ENCODE peak calls at places on chromosomes 7 and 10, in seven cellular contexts. W is neural progenitor cell, C is hepatocyte, R is PC-3, O is GM23338, H is MM.1S, N is HCT116. I is an unnamed sample.

GRCh38 chr7:149772821-149773425 is 465 bp downstream of the ZNF467 start:
- DNase-seq in W (peak; percentile 60), C (peak; percentile 61), R (peak; percentile 4), O (peak; percentile 48), H (peak; percentile 45), N (no peak), I (peak; percentile 27)

GRCh38 chr10:92076722-92077121 is 153.2 kb downstream of the BTAF1 start:
- DNase-seq in W (no peak), C (no peak), R (peak; percentile 49), O (no peak), H (no peak), N (no peak), I (no peak)

GRCh38 chr7:45217358-45217757 is 59.8 kb downstream of the RAMP3 start:
- DNase-seq in W (peak; percentile 56), C (peak; percentile 22), R (peak; percentile 46), O (no peak), H (no peak), N (no peak), I (no peak)

GRCh38 chr10:33542747-33543505 is 208.5 kb upstream of the NRP1 start:
- DNase-seq in W (no peak), C (no peak), R (peak; percentile 96), O (no peak), H (no peak), N (no peak), I (peak; percentile 56)

GRCh38 chr10:51960494-51960895 is 261.1 kb upstream of the CSTF2T start:
- DNase-seq in W (peak; percentile 67), C (peak; percentile 76), R (peak; percentile 89), O (peak; percentile 81), H (peak; percentile 64), N (peak; percentile 10), I (peak; percentile 84)

GRCh38 chr7:95608344-95609173 is 12.2 kb upstream of the PDK4 start:
- DNase-seq in W (peak; percentile 3), C (peak; percentile 95), R (peak; percentile 94), O (peak; percentile 74), H (peak; percentile 88), N (peak; percentile 60), I (peak; percentile 96)

GRCh38 chr7:47988496-47989386 is 9.3 kb upstream of the HUS1 start:
- DNase-seq in W (no peak), C (no peak), R (peak; percentile 14), O (peak; percentile 39), H (peak; percentile 23), N (no peak), I (peak; percentile 44)

GRCh38 chr10:20593649-20594048 is 303.5 kb downstream of the NEBL start:
- DNase-seq in W (no peak), C (no peak), R (no peak), O (peak; percentile 16), H (no peak), N (no peak), I (no peak)

GRCh38 chr10:98208925-98209324 is 59.1 kb downstream of the LOXL4 start:
- DNase-seq in W (no peak), C (no peak), R (no peak), O (no peak), H (no peak), N (no peak), I (peak; percentile 6)

GRCh38 chr7:98252655-98253054 is 623 bp upstream of the TECPR1 start:
- DNase-seq in W (no peak), C (no peak), R (no peak), O (no peak), H (no peak), N (no peak), I (peak; percentile 49)

GRCh38 chr10:71093531-71093930 is 118.8 kb upstream of the UNC5B start:
- DNase-seq in W (no peak), C (no peak), R (no peak), O (no peak), H (no peak), N (no peak), I (no peak)

GRCh38 chr7:51665045-51665785 is 348.6 kb upstream of the COBL start:
- DNase-seq in W (no peak), C (no peak), R (no peak), O (no peak), H (no peak), N (no peak), I (no peak)

GRCh38 chr10:88196298-88196697 is 332.9 kb downstream of the PTEN start:
- DNase-seq in W (no peak), C (peak; percentile 27), R (no peak), O (no peak), H (no peak), N (no peak), I (peak; percentile 28)

GRCh38 chr10:119165171-119166110 is at the start of gene SFXN4:
- DNase-seq in W (peak; percentile 67), C (peak; percentile 87), R (peak; percentile 56), O (peak; percentile 67), H (peak; percentile 80), N (peak; percentile 44), I (peak; percentile 89)

GRCh38 chr10:132786529-132787252 is 744 bp upstream of the NKX6-2 start:
- DNase-seq in W (peak; percentile 53), C (no peak), R (no peak), O (no peak), H (no peak), N (no peak), I (no peak)

GRCh38 chr10:132786279-132786528 is 257 bp upstream of the NKX6-2 start:
- DNase-seq in W (no peak), C (no peak), R (no peak), O (no peak), H (no peak), N (no peak), I (no peak)

GRCh38 chr10:132784582-132785432 is 1.1 kb downstream of the NKX6-2 start:
- DNase-seq in W (peak; percentile 56), C (no peak), R (no peak), O (peak; percentile 75), H (no peak), N (no peak), I (no peak)

GRCh38 chr10:132783865-132784581 is 1.9 kb downstream of the NKX6-2 start:
- DNase-seq in W (peak; percentile 42), C (no peak), R (no peak), O (peak; percentile 56), H (no peak), N (no peak), I (no peak)

DNA sequence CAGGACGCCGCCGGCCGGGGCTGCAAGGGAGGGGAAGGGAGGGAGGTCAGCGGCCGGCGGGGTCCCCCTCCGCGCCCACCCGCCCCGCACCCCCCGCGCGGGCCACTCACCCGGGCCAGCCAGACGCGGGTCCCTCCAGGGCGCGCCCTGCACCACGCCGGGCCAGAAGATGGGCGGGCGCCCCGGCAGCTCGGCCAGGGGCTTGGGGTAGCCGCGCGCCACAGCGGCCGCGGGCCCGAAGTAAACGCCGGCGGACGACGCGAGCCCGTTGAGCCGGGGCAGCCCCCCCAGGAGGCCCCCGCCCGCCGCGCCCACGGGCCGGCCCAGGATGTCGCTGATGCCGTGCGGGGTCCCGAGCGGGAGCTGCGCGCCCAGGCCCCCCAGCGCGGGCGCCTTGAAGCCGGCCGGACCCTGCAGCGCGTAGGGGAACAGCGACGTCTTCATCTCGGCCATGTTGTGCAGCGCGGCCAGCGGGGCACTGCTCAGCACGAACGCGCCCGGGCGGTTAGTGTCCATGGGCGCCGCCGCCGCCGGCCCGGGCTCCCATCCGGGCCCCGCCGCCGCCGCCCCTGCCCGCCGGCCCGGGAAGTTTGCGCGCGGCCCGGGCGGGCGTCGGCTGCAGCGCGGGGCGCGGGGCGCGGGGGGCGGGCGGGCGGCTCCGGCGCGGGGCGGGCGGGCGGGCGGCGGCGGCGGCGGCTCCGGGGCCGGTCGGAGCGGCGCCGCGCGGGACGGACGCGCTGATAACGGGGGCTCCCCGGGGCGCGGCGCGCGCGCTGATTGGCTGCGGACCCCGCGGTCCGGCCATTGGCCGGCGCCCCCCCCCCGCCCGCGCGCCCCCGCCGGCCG is at the start of gene NKX6-2:
- DNase-seq in W (peak; percentile 70), C (no peak), R (no peak), O (peak; percentile 61), H (no peak), N (no peak), I (peak; percentile 48)
- TF ChIP-seq EZH2 in W (no peak), C (no peak), R (no peak), O (peak; percentile 77), H (no peak), N (no peak), I (no peak)

GRCh38 chr10:102509387-102509786 is 5.6 kb downstream of the SUFU start:
- DNase-seq in W (no peak), C (no peak), R (peak; percentile 73), O (no peak), H (no peak), N (no peak), I (peak; percentile 84)

GRCh38 chr10:102504976-102505300 is 1.2 kb downstream of the SUFU start:
- DNase-seq in W (no peak), C (no peak), R (no peak), O (no peak), H (no peak), N (no peak), I (peak; percentile 49)

GRCh38 chr10:102505462-102506115 is 1.8 kb downstream of the SUFU start:
- DNase-seq in W (peak; percentile 17), C (no peak), R (no peak), O (no peak), H (no peak), N (no peak), I (no peak)

GRCh38 chr10:102508506-102508905 is 4.7 kb downstream of the SUFU start:
- DNase-seq in W (peak; percentile 26), C (no peak), R (no peak), O (no peak), H (no peak), N (no peak), I (no peak)

GRCh38 chr10:102507521-102507920 is 3.7 kb downstream of the SUFU start:
- DNase-seq in W (no peak), C (no peak), R (peak; percentile 16), O (no peak), H (no peak), N (no peak), I (no peak)
- TF ChIP-seq EZH2phosphoT487 in W (no peak), C (no peak), R (no peak), O (no peak), H (no peak), N (no peak), I (no peak)

GRCh38 chr10:1661416-1661815 is 75.9 kb downstream of the ADARB2 start:
- DNase-seq in W (no peak), C (no peak), R (no peak), O (no peak), H (no peak), N (no peak), I (no peak)

GRCh38 chr10:1660815-1661214 is 76.5 kb downstream of the ADARB2 start:
- DNase-seq in W (no peak), C (no peak), R (no peak), O (no peak), H (no peak), N (no peak), I (no peak)

GRCh38 chr10:1661861-1662260 is 75.5 kb downstream of the ADARB2 start:
- DNase-seq in W (no peak), C (no peak), R (no peak), O (no peak), H (no peak), N (no peak), I (no peak)

GRCh38 chr10:1663226-1663625 is 74.1 kb downstream of the ADARB2 start:
- DNase-seq in W (no peak), C (no peak), R (no peak), O (no peak), H (no peak), N (no peak), I (no peak)

GRCh38 chr10:1662361-1663025 is 74.8 kb downstream of the ADARB2 start:
- DNase-seq in W (no peak), C (no peak), R (no peak), O (no peak), H (no peak), N (no peak), I (no peak)
- H3K4me2 ChIP-seq in W (no peak overlapping the region), C (no peak overlapping the region), R (no peak overlapping the region), O (no peak overlapping the region), H (no peak overlapping the region), N (no peak overlapping the region), I (no peak overlapping the region)

GRCh38 chr7:155371884-155372781 is 74.5 kb downstream of the INSIG1 start:
- DNase-seq in W (peak; percentile 38), C (peak; percentile 51), R (no peak), O (peak; percentile 40), H (peak; percentile 36), N (no peak), I (peak; percentile 36)
- TF ChIP-seq EZH2 in W (peak; percentile 96), C (peak; percentile 77), R (no peak), O (peak; percentile 96), H (no peak), N (no peak), I (no peak)